ENCODE peak calls at places on chromosomes 7 and 10, in four cellular contexts. S is IMR-90, F is mesendoderm, L is H1. Y is an unnamed sample.
A peak's percentile ranks its signal among the peaks of the same experiment; 100 is the strongest.

GRCh38 chr7:34928052-34928451 is 109.2 kb downstream of the DPY19L1 start:
- DNase-seq in L (peak; percentile 56), F (peak; percentile 81), S (no peak), Y (peak; percentile 83)

GRCh38 chr10:62916157-62916603 is 100.0 kb upstream of the EGR2 start:
- DNase-seq in S (peak; percentile 25), L (no peak), F (no peak), Y (no peak)

GRCh38 chr7:134804351-134804750 is 24.9 kb downstream of the CALD1 start:
- DNase-seq in F (peak; percentile 80), L (no peak), S (peak; percentile 69), Y (no peak)

GRCh38 chr7:81719865-81720264 is 50.0 kb downstream of the HGF start:
- DNase-seq in L (no peak), S (peak; percentile 57), F (no peak), Y (no peak)

GRCh38 chr10:63258920-63259678 is 126.0 kb downstream of the NRBF2 start:
- DNase-seq in L (no peak), F (no peak), S (peak; percentile 27), Y (no peak)

GRCh38 chr7:45143616-45144015 is 14.0 kb upstream of the RAMP3 start:
- DNase-seq in L (no peak), S (peak; percentile 54), F (no peak), Y (no peak)

GRCh38 chr7:74612015-74612829 is 45.3 kb upstream of the GTF2I start:
- DNase-seq in S (no peak), L (no peak), F (peak; percentile 77), Y (no peak)

GRCh38 chr7:46153951-46154787 is 233.1 kb upstream of the IGFBP3 start:
- DNase-seq in S (no peak), L (no peak), F (peak; percentile 49), Y (no peak)

GRCh38 chr7:54080971-54081370 is 461.2 kb upstream of the VSTM2A start:
- DNase-seq in L (no peak), S (no peak), F (peak; percentile 3), Y (no peak)

GRCh38 chr10:96695366-96695765 is 24.9 kb downstream of the PIK3AP1 start:
- DNase-seq in S (peak; percentile 10), F (no peak), L (no peak), Y (no peak)

GRCh38 chr7:149774237-149775175 is 1.1 kb upstream of the ZNF467 start:
- DNase-seq in S (no peak), F (peak; percentile 81), L (no peak), Y (peak; percentile 59)

GRCh38 chr10:42475168-42476098 is 162.9 kb downstream of the ZNF33B start:
- DNase-seq in S (peak; percentile 16), F (no peak), L (no peak), Y (no peak)

GRCh38 chr10:100645609-100646008 is 99.8 kb upstream of the PAX2 start:
- DNase-seq in F (no peak), L (no peak), S (no peak), Y (no peak)

GRCh38 chr7:127776776-127777390 is 124.9 kb downstream of the SND1 start:
- DNase-seq in F (no peak), L (no peak), S (peak; percentile 79), Y (no peak)

GRCh38 chr7:22397981-22398380 is 41.0 kb upstream of the RAPGEF5 start:
- DNase-seq in F (no peak), L (no peak), S (peak; percentile 33), Y (no peak)

GRCh38 chr7:81416648-81417047 is 353.2 kb downstream of the HGF start:
- DNase-seq in L (no peak), F (no peak), S (no peak), Y (no peak)

GRCh38 chr7:108045154-108045553 is 42.2 kb upstream of the LAMB1 start:
- DNase-seq in F (no peak), S (peak; percentile 67), L (no peak), Y (no peak)

GRCh38 chr10:64196638-64197315 is 675.6 kb downstream of the REEP3 start:
- DNase-seq in S (no peak), F (no peak), L (no peak), Y (no peak)

GRCh38 chr10:23395017-23395416 is 43.9 kb upstream of the OTUD1 start:
- DNase-seq in F (no peak), L (no peak), S (no peak), Y (no peak)

GRCh38 chr7:1124164-1124563 is 35.8 kb downstream of the ZFAND2A start:
- DNase-seq in F (no peak), S (no peak), L (no peak), Y (no peak)

GRCh38 chr10:102599565-102600327 is 44.5 kb upstream of the TRIM8 start:
- DNase-seq in L (no peak), S (no peak), F (no peak), Y (no peak)

GRCh38 chr7:76356823-76357222 is 2.0 kb downstream of the YWHAG start:
- DNase-seq in S (peak; percentile 61), F (peak; percentile 63), L (no peak), Y (no peak)

GRCh38 chr7:76357379-76358052 is 1.3 kb downstream of the YWHAG start:
- DNase-seq in S (no peak), F (no peak), L (no peak), Y (no peak)

GRCh38 chr7:76358478-76359110 is at the start of gene YWHAG:
- DNase-seq in F (peak; percentile 88), S (peak; percentile 85), L (no peak), Y (peak; percentile 88)

GRCh38 chr7:76359111-76359986 is 558 bp upstream of the YWHAG start:
- DNase-seq in F (peak; percentile 99), L (peak; percentile 93), S (peak; percentile 99), Y (peak; percentile 100)

GRCh38 chr7:76358053-76358477 is 726 bp downstream of the YWHAG start:
- DNase-seq in L (no peak), S (peak; percentile 20), F (peak; percentile 60), Y (no peak)
- H3K4ac ChIP-seq in L (peak overlapping the region; percentile 83), S (peak overlapping the region; percentile 76), F (peak overlapping the region; percentile 61), Y (no peak overlapping the region)

GRCh38 chr10:30784896-30785605 is 155.5 kb upstream of the LYZL2 start:
- DNase-seq in L (peak; percentile 85), S (peak; percentile 69), F (peak; percentile 95), Y (peak; percentile 96)

GRCh38 chr10:30786131-30786530 is 156.6 kb upstream of the LYZL2 start:
- DNase-seq in F (no peak), L (no peak), S (peak; percentile 58), Y (no peak)

GRCh38 chr10:30786906-30787305 is 157.4 kb upstream of the LYZL2 start:
- DNase-seq in F (no peak), S (no peak), L (no peak), Y (no peak)

GRCh38 chr10:30791197-30791611 is 161.7 kb upstream of the LYZL2 start:
- DNase-seq in S (no peak), L (no peak), F (no peak), Y (no peak)

GRCh38 chr10:30788307-30788706 is 158.8 kb upstream of the LYZL2 start:
- DNase-seq in F (no peak), L (no peak), S (peak; percentile 70), Y (no peak)
- H4K5ac ChIP-seq in F (no peak overlapping the region), L (no peak overlapping the region), S (peak overlapping the region; percentile 66), Y (no peak overlapping the region)

GRCh38 chr10:47379901-47380300 is 4.2 kb downstream of the ZNF488 start:
- DNase-seq in L (no peak), F (no peak), S (no peak), Y (peak; percentile 14)

GRCh38 chr10:47380341-47381215 is 3.5 kb downstream of the ZNF488 start:
- DNase-seq in S (no peak), L (no peak), F (no peak), Y (peak; percentile 10)

GRCh38 chr10:47384148-47384921 is at the start of gene ZNF488:
- DNase-seq in S (peak; percentile 49), L (peak; percentile 80), F (peak; percentile 93), Y (peak; percentile 92)

GRCh38 chr10:47381427-47382379 is 2.4 kb downstream of the ZNF488 start:
- DNase-seq in S (no peak), F (no peak), L (no peak), Y (peak; percentile 20)

GRCh38 chr10:47383254-47384147 is 592 bp downstream of the ZNF488 start:
- DNase-seq in F (peak; percentile 53), L (peak; percentile 43), S (no peak), Y (peak; percentile 84)
- H3K27ac ChIP-seq in F (no peak overlapping the region), L (no peak overlapping the region), S (no peak overlapping the region), Y (no peak overlapping the region)

DNA sequence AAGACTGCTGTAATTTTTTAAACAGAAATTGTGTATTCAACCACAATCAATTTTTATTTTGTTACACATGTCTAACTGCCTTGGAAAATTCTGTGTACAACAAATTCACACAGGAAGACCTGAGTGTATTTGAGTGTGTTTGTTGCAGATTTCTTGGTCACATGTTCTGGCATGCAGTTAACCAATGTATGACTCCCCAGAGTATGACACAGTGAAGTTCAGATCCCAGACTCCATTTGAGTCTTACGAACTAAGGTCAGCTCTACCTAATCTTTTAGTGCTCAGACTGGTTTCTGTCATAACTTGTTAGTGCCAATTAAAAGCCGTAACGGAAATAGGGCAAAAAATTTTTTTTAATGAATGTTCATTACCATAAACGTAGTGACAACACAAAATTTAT is 5.8 kb downstream of the GNAI1 start:
- DNase-seq in L (no peak), S (no peak), F (no peak), Y (no peak)
- H3K4ac ChIP-seq in L (no peak overlapping the region), S (no peak overlapping the region), F (no peak overlapping the region), Y (no peak overlapping the region)

GRCh38 chr7:124812764-124813163 is 47.2 kb upstream of the GPR37 start:
- DNase-seq in L (no peak), F (no peak), S (no peak), Y (no peak)

GRCh38 chr7:124818807-124819206 is 53.2 kb upstream of the GPR37 start:
- DNase-seq in S (no peak), L (no peak), F (no peak), Y (no peak)

GRCh38 chr7:124810605-124811004 is 45.0 kb upstream of the GPR37 start:
- DNase-seq in F (no peak), L (no peak), S (no peak), Y (no peak)

GRCh38 chr7:124811341-124811740 is 45.7 kb upstream of the GPR37 start:
- DNase-seq in L (no peak), S (no peak), F (no peak), Y (no peak)

DNA sequence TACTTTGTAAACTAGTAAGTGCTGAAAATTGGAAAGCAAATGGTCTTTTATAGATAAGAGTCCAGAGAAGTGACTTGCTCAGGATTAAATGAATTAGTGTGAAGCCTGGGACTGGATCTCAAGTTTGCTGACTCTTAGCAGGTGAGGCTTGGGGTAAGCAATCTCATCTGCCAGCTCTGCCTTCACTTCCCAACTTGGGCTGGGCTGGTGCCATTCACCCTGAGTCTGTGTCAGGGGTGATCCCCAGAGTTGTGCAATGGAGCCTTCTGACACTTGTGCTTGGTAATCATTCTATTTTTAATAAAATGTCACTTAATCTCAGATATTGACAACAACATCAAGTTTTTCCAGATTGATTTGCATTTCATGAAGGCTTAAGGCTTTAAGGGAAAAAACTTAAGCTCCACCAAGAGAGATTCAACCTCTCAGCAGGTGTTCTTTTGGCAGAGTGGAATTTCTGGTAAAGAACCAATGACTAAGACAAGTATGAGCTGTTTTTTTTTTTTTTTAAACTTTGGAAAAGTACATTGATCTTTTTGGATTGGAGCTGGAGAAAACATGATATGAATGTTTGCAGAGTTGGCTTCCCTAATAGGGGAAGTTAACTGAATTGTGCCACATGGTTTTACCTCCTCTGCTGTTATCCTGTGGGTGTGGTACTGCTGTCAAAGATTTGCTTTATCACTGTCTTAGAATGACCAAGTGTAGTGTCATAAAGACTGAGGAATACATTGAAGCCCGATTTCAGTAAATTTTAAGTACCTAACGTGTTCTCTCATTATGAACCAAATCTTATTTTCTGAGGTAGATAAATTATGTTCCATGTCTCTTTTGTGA is 48.6 kb upstream of the GPR37 start:
- DNase-seq in L (no peak), S (no peak), F (peak; percentile 19), Y (no peak)
- H4K5ac ChIP-seq in L (no peak overlapping the region), S (no peak overlapping the region), F (no peak overlapping the region), Y (no peak overlapping the region)

GRCh38 chr7:5230272-5231067 is 40.4 kb downstream of the WIPI2 start:
- DNase-seq in F (no peak), L (no peak), S (no peak), Y (no peak)
- H3K27ac ChIP-seq in F (no peak overlapping the region), L (no peak overlapping the region), S (no peak overlapping the region), Y (no peak overlapping the region)